ENCODE peak calls at places on chromosome 22, in five cellular contexts. J, V, E, M and F are unnamed samples.

GRCh38 chr22:38204784-38205183 is 3.0 kb downstream of the MAFF start:
- DNase-seq in J (no peak), V (no peak), E (no peak), M (no peak), F (no peak)

GRCh38 chr22:49102367-49102766 is 725.3 kb downstream of the BRD1 start:
- DNase-seq in J (no peak), V (no peak), E (no peak), M (no peak), F (no peak)

GRCh38 chr22:29202231-29203192 is 3.2 kb upstream of the EMID1 start:
- DNase-seq in J (no peak), V (no peak), E (peak), M (peak), F (no peak)

GRCh38 chr22:50016308-50016987 is 3.9 kb upstream of the IL17REL start:
- DNase-seq in J (no peak), V (no peak), E (peak), M (no peak), F (no peak)

GRCh38 chr22:24376606-24377005 is 50.8 kb upstream of the ADORA2A start:
- DNase-seq in J (no peak), V (no peak), E (no peak), M (no peak), F (no peak)

GRCh38 chr22:50308986-50309600 is 1.6 kb upstream of the PLXNB2 start:
- DNase-seq in J (no peak), V (no peak), E (no peak), M (no peak), F (no peak)

GRCh38 chr22:17767236-17768065 is 6.8 kb downstream of the BID start:
- DNase-seq in J (no peak), V (no peak), E (no peak), M (peak), F (no peak)

GRCh38 chr22:29072193-29072978 is 449 bp upstream of the KREMEN1 start:
- DNase-seq in J (peak), V (peak), E (peak), M (peak), F (peak)

GRCh38 chr22:41280854-41281253 is 5.1 kb downstream of the RANGAP1 start:
- DNase-seq in J (no peak), V (no peak), E (no peak), M (no peak), F (no peak)

GRCh38 chr22:35587447-35587870 is 29.7 kb downstream of the MB start:
- DNase-seq in J (no peak), V (no peak), E (peak), M (no peak), F (no peak)

GRCh38 chr22:43860126-43860525 is 2.2 kb downstream of the SULT4A1 start:
- DNase-seq in J (no peak), V (no peak), E (no peak), M (no peak), F (no peak)

GRCh38 chr22:38017939-38018885 is 33.9 kb upstream of the SOX10 start:
- DNase-seq in J (no peak), V (no peak), E (no peak), M (no peak), F (no peak)

GRCh38 chr22:25970348-25970995 is 198.8 kb upstream of the SEZ6L start:
- DNase-seq in J (no peak), V (no peak), E (peak), M (no peak), F (no peak)

GRCh38 chr22:23970816-23971482 is 3.3 kb downstream of the DDT start:
- DNase-seq in J (no peak), V (no peak), E (no peak), M (no peak), F (no peak)